ENCODE peak calls at places on chromosomes 5 and 9, in four cellular contexts. One of them, this sample, is unnamed. For H4K20me1 and H3K4me1, the result is how much of the 10 kb centered on the place peaks cover.

GRCh38 chr9:122262073-122262472 is 2.6 kb downstream of the RBM18 start:
- DNase-seq in IMR-90: no peak
- DNase-seq in mammary epithelial cell: no peak
- DNase-seq in endothelial cell of umbilical vein: no peak
- DNase-seq in this sample: no peak

GRCh38 chr5:133193794-133194193 is 142.0 kb downstream of the HSPA4 start:
- DNase-seq in IMR-90: no peak
- DNase-seq in mammary epithelial cell: no peak
- DNase-seq in endothelial cell of umbilical vein: no peak
- DNase-seq in this sample: no peak

GRCh38 chr5:74378464-74378863 is 262.1 kb downstream of the ENC1 start:
- DNase-seq in IMR-90: peak
- DNase-seq in mammary epithelial cell: peak
- DNase-seq in endothelial cell of umbilical vein: no peak
- DNase-seq in this sample: peak

GRCh38 chr9:123509646-123510045 is 153.6 kb downstream of the CRB2 start:
- DNase-seq in IMR-90: no peak
- DNase-seq in mammary epithelial cell: no peak
- DNase-seq in endothelial cell of umbilical vein: no peak
- DNase-seq in this sample: no peak

GRCh38 chr5:65926893-65927292 is 518 bp downstream of the ERBIN start:
- DNase-seq in IMR-90: no peak
- DNase-seq in mammary epithelial cell: no peak
- DNase-seq in endothelial cell of umbilical vein: no peak
- DNase-seq in this sample: peak

GRCh38 chr5:178327446-178327845 is 94.8 kb upstream of the PHYKPL start:
- DNase-seq in IMR-90: no peak
- DNase-seq in mammary epithelial cell: no peak
- DNase-seq in endothelial cell of umbilical vein: no peak
- DNase-seq in this sample: no peak

GRCh38 chr5:10452768-10453331 is 11.2 kb downstream of the ROPN1L start:
- DNase-seq in IMR-90: peak
- DNase-seq in mammary epithelial cell: peak
- DNase-seq in endothelial cell of umbilical vein: peak
- DNase-seq in this sample: peak

GRCh38 chr9:34650816-34651215 is 1.2 kb upstream of the IL11RA start:
- DNase-seq in IMR-90: peak
- DNase-seq in mammary epithelial cell: no peak
- DNase-seq in endothelial cell of umbilical vein: no peak
- DNase-seq in this sample: no peak

GRCh38 chr5:56440871-56441740 is 208.0 kb upstream of the ANKRD55 start:
- DNase-seq in IMR-90: peak
- DNase-seq in mammary epithelial cell: peak
- DNase-seq in endothelial cell of umbilical vein: no peak
- DNase-seq in this sample: peak

GRCh38 chr5:171418982-171419662 is at the start of gene FGF18:
- DNase-seq in IMR-90: peak
- DNase-seq in mammary epithelial cell: peak
- DNase-seq in endothelial cell of umbilical vein: peak
- DNase-seq in this sample: peak

GRCh38 chr5:143733635-143734341 is 78.2 kb upstream of the HMHB1 start:
- DNase-seq in IMR-90: peak
- DNase-seq in mammary epithelial cell: no peak
- DNase-seq in endothelial cell of umbilical vein: no peak
- DNase-seq in this sample: peak

GRCh38 chr9:33198163-33198562 is 31.0 kb upstream of the B4GALT1 start:
- DNase-seq in IMR-90: peak
- DNase-seq in mammary epithelial cell: no peak
- DNase-seq in endothelial cell of umbilical vein: no peak
- DNase-seq in this sample: peak

GRCh38 chr5:134873494-134873893 is 677 bp upstream of the TXNDC15 start:
- DNase-seq in IMR-90: no peak
- DNase-seq in mammary epithelial cell: no peak
- DNase-seq in endothelial cell of umbilical vein: no peak
- DNase-seq in this sample: peak

GRCh38 chr5:87722286-87722685 is 309.6 kb upstream of the CCNH start:
- DNase-seq in IMR-90: no peak
- DNase-seq in mammary epithelial cell: no peak
- DNase-seq in endothelial cell of umbilical vein: no peak
- DNase-seq in this sample: no peak

GRCh38 chr5:39072915-39073758 is 1.1 kb downstream of the RICTOR start:
- DNase-seq in IMR-90: peak
- DNase-seq in mammary epithelial cell: peak
- DNase-seq in endothelial cell of umbilical vein: peak
- DNase-seq in this sample: peak

GRCh38 chr5:141855265-141856029 is 22.8 kb downstream of the PCDH1 start:
- DNase-seq in IMR-90: no peak
- DNase-seq in mammary epithelial cell: no peak
- DNase-seq in endothelial cell of umbilical vein: no peak
- DNase-seq in this sample: peak

GRCh38 chr9:111962021-111962420 is 65.4 kb downstream of the UGCG start:
- DNase-seq in IMR-90: no peak
- DNase-seq in mammary epithelial cell: no peak
- DNase-seq in endothelial cell of umbilical vein: no peak
- DNase-seq in this sample: no peak

GRCh38 chr5:177427919-177428573 is 1.6 kb downstream of the GRK6 start:
- DNase-seq in IMR-90: no peak
- DNase-seq in mammary epithelial cell: no peak
- DNase-seq in endothelial cell of umbilical vein: no peak
- DNase-seq in this sample: no peak

GRCh38 chr9:110066929-110067716 is 140.8 kb downstream of the C9orf152 start:
- DNase-seq in IMR-90: no peak
- DNase-seq in mammary epithelial cell: peak
- DNase-seq in endothelial cell of umbilical vein: peak
- DNase-seq in this sample: peak

GRCh38 chr9:125444166-125444565 is 182.5 kb downstream of the GAPVD1 start:
- DNase-seq in IMR-90: no peak
- DNase-seq in mammary epithelial cell: no peak
- DNase-seq in endothelial cell of umbilical vein: no peak
- DNase-seq in this sample: no peak

GRCh38 chr5:144150996-144151395 is 19.5 kb downstream of the YIPF5 start:
- DNase-seq in IMR-90: peak
- DNase-seq in mammary epithelial cell: no peak
- DNase-seq in endothelial cell of umbilical vein: no peak
- DNase-seq in this sample: peak

GRCh38 chr5:169020102-169020501 is 280.8 kb downstream of the SLIT3 start:
- DNase-seq in IMR-90: no peak
- DNase-seq in mammary epithelial cell: no peak
- DNase-seq in endothelial cell of umbilical vein: peak
- DNase-seq in this sample: peak

GRCh38 chr5:79971156-79971555 is 19.9 kb downstream of the MTX3 start:
- DNase-seq in IMR-90: peak
- DNase-seq in mammary epithelial cell: peak
- DNase-seq in endothelial cell of umbilical vein: peak
- DNase-seq in this sample: peak

GRCh38 chr9:1353291-1353690 is 303.1 kb downstream of the DMRT2 start:
- DNase-seq in IMR-90: no peak
- DNase-seq in mammary epithelial cell: no peak
- DNase-seq in endothelial cell of umbilical vein: no peak
- DNase-seq in this sample: no peak

GRCh38 chr5:82513739-82514138 is 235.6 kb upstream of the RPS23 start:
- DNase-seq in IMR-90: no peak
- DNase-seq in mammary epithelial cell: no peak
- DNase-seq in endothelial cell of umbilical vein: no peak
- DNase-seq in this sample: no peak

GRCh38 chr9:91771027-91771426 is 179.0 kb downstream of the ROR2 start:
- DNase-seq in IMR-90: peak
- DNase-seq in mammary epithelial cell: peak
- DNase-seq in endothelial cell of umbilical vein: no peak
- DNase-seq in this sample: peak

GRCh38 chr5:14193496-14193895 is 50.4 kb downstream of the TRIO start:
- DNase-seq in IMR-90: no peak
- DNase-seq in mammary epithelial cell: no peak
- DNase-seq in endothelial cell of umbilical vein: peak
- DNase-seq in this sample: no peak

GRCh38 chr5:132086277-132086794 is 12.7 kb downstream of the CSF2 start:
- DNase-seq in IMR-90: peak
- DNase-seq in mammary epithelial cell: peak
- DNase-seq in endothelial cell of umbilical vein: peak
- DNase-seq in this sample: peak

GRCh38 chr9:26324787-26325186 is 567.8 kb downstream of the CAAP1 start:
- DNase-seq in IMR-90: peak
- DNase-seq in mammary epithelial cell: no peak
- DNase-seq in endothelial cell of umbilical vein: no peak
- DNase-seq in this sample: no peak

GRCh38 chr5:640461-641330 is 28.6 kb downstream of the CEP72 start:
- DNase-seq in IMR-90: no peak
- DNase-seq in mammary epithelial cell: no peak
- DNase-seq in endothelial cell of umbilical vein: no peak
- DNase-seq in this sample: no peak

GRCh38 chr5:72378636-72379289 is 58.6 kb downstream of the PTCD2 start:
- DNase-seq in IMR-90: peak
- DNase-seq in mammary epithelial cell: peak
- DNase-seq in endothelial cell of umbilical vein: peak
- DNase-seq in this sample: peak

GRCh38 chr5:55821731-55822512 is 29.2 kb upstream of the IL31RA start:
- DNase-seq in IMR-90: no peak
- DNase-seq in mammary epithelial cell: no peak
- DNase-seq in endothelial cell of umbilical vein: peak
- DNase-seq in this sample: peak

GRCh38 chr5:62732677-62733121 is 154.1 kb downstream of the LRRC70 start:
- DNase-seq in IMR-90: peak
- DNase-seq in mammary epithelial cell: peak
- DNase-seq in endothelial cell of umbilical vein: no peak
- DNase-seq in this sample: peak

GRCh38 chr9:93525476-93525875 is 50.9 kb upstream of the PHF2 start:
- DNase-seq in IMR-90: no peak
- DNase-seq in mammary epithelial cell: no peak
- DNase-seq in endothelial cell of umbilical vein: no peak
- DNase-seq in this sample: no peak

GRCh38 chr9:93522736-93523135 is 53.6 kb upstream of the PHF2 start:
- DNase-seq in IMR-90: no peak
- DNase-seq in mammary epithelial cell: no peak
- DNase-seq in endothelial cell of umbilical vein: no peak
- DNase-seq in this sample: no peak

GRCh38 chr9:93520523-93520922 is 55.9 kb upstream of the PHF2 start:
- DNase-seq in IMR-90: no peak
- DNase-seq in mammary epithelial cell: no peak
- DNase-seq in endothelial cell of umbilical vein: peak
- DNase-seq in this sample: no peak

GRCh38 chr9:93523518-93524144 is 52.8 kb upstream of the PHF2 start:
- DNase-seq in IMR-90: no peak
- DNase-seq in mammary epithelial cell: no peak
- DNase-seq in endothelial cell of umbilical vein: no peak
- DNase-seq in this sample: no peak
- H4K20me1 ChIP-seq in IMR-90: under half
- H4K20me1 ChIP-seq in mammary epithelial cell: under half
- H4K20me1 ChIP-seq in endothelial cell of umbilical vein: under half
- H4K20me1 ChIP-seq in this sample: under half

DNA sequence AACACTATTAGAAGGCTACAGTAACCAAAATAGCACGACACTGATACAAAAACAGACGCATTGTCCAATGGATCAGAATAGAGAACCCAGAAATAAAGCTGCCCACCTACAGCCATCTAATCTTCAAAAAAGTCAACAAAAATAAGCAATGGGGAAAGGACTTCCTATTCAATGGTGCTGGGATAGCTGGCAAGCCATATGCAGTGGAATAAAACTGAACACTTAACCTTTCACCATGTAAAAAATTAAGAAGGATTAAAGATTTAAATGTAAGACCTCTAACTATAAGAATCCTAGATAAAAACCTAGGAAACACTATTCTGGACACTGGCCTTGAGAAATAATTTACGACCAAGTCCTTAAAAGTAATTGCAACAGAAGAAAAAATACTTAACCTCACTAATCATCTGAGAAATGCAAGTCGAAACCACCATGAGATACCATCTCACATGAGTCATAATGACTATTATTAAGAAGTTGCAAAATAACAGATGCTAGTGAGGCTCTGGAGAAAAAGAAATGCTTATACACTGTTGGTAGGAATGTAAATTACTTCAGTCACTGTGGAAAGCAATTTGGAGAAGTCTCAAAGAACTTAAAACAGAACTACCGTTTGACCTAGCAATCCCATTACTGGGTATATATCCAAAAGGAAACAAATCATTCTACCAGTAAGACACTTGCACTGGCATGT is 203.3 kb upstream of the CDH9 start:
- DNase-seq in IMR-90: peak
- DNase-seq in mammary epithelial cell: peak
- DNase-seq in endothelial cell of umbilical vein: no peak
- DNase-seq in this sample: peak
- H3K4me1 ChIP-seq in IMR-90: under half
- H3K4me1 ChIP-seq in mammary epithelial cell: under half
- H3K4me1 ChIP-seq in endothelial cell of umbilical vein: under half
- H3K4me1 ChIP-seq in this sample: under half

GRCh38 chr5:36945687-36946086 is 69.1 kb downstream of the NIPBL start:
- DNase-seq in IMR-90: no peak
- DNase-seq in mammary epithelial cell: no peak
- DNase-seq in endothelial cell of umbilical vein: no peak
- DNase-seq in this sample: no peak

GRCh38 chr5:36946101-36946500 is 69.5 kb downstream of the NIPBL start:
- DNase-seq in IMR-90: no peak
- DNase-seq in mammary epithelial cell: no peak
- DNase-seq in endothelial cell of umbilical vein: no peak
- DNase-seq in this sample: peak

GRCh38 chr5:36949593-36949992 is 73.0 kb downstream of the NIPBL start:
- DNase-seq in IMR-90: no peak
- DNase-seq in mammary epithelial cell: no peak
- DNase-seq in endothelial cell of umbilical vein: no peak
- DNase-seq in this sample: no peak

GRCh38 chr5:36948650-36949049 is 72.1 kb downstream of the NIPBL start:
- DNase-seq in IMR-90: no peak
- DNase-seq in mammary epithelial cell: no peak
- DNase-seq in endothelial cell of umbilical vein: no peak
- DNase-seq in this sample: peak

DNA sequence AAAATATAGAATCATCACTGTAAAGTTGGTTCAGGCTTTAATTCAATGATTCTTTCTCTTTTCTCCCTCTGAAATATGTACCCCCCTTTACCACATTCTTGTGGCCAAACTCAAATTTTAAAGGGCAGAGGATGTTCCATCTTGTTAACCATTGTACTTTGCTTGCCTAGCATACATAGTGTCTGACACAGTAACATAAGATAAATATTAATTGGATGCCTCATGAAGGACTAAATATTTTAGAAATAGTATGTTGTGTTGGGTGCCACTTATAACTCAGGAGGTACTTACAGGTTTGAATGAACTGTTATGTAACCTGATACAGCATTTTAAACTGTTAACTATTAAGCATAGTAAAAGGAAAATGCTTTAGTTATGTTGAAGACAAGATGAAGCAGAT is 71.5 kb downstream of the NIPBL start:
- DNase-seq in IMR-90: peak
- DNase-seq in mammary epithelial cell: peak
- DNase-seq in endothelial cell of umbilical vein: no peak
- DNase-seq in this sample: peak
- H4K20me1 ChIP-seq in IMR-90: half or more
- H4K20me1 ChIP-seq in mammary epithelial cell: under half
- H4K20me1 ChIP-seq in endothelial cell of umbilical vein: under half
- H4K20me1 ChIP-seq in this sample: under half

DNA sequence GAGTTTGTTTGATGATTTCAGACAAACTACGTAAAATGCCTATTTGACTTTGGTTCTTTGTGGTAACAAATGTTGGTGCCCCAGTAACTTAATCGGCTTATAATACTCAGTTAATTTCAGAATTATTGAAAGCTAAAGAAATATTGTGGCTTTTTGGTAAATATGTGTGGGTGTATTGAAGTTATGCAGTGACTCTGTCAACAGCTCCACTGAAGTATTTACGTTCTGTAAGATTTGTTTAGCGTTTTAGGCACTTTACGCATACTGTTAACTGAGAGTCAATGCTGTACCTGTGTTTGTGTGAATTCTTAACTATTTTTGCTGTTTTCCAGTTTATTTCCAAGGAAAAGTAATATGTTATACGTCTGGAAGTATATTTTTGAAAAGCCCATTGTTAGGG is 2.2 kb downstream of the RAD23B start:
- DNase-seq in IMR-90: no peak
- DNase-seq in mammary epithelial cell: no peak
- DNase-seq in endothelial cell of umbilical vein: peak
- DNase-seq in this sample: no peak
- H3K4me1 ChIP-seq in IMR-90: under half
- H3K4me1 ChIP-seq in mammary epithelial cell: under half
- H3K4me1 ChIP-seq in endothelial cell of umbilical vein: under half
- H3K4me1 ChIP-seq in this sample: under half